ENCODE peak calls at places on chromosome 17, in six cellular contexts. W, E, O, F, U and X are unnamed samples. For H3K4me1, the result is how much of the 10 kb centered on the place peaks cover.

GRCh38 chr17:59666235-59666634 is 41.0 kb downstream of the PTRH2 start:
- DNase-seq in W (no peak), E (no peak), O (no peak), F (no peak), U (no peak), X (no peak)

GRCh38 chr17:8675306-8675705 is 44.8 kb upstream of the MYH10 start:
- DNase-seq in W (no peak), E (no peak), O (no peak), F (no peak), U (no peak), X (no peak)

GRCh38 chr17:8753976-8754440 is 4.3 kb downstream of the SPDYE4 start:
- DNase-seq in W (no peak), E (no peak), O (peak), F (no peak), U (no peak), X (peak)

GRCh38 chr17:33220031-33220430 is 73.1 kb downstream of the ASIC2 start:
- DNase-seq in W (no peak), E (no peak), O (no peak), F (no peak), U (no peak), X (no peak)

GRCh38 chr17:59330314-59330942 is 1.0 kb upstream of the YPEL2 start:
- DNase-seq in W (peak), E (peak), O (peak), F (peak), U (peak), X (peak)

GRCh38 chr17:66115246-66115645 is 76.7 kb downstream of the CEP112 start:
- DNase-seq in W (no peak), E (no peak), O (no peak), F (no peak), U (no peak), X (peak)

GRCh38 chr17:27376637-27377547 is 79.4 kb upstream of the KSR1 start:
- DNase-seq in W (no peak), E (no peak), O (no peak), F (no peak), U (no peak), X (no peak)

GRCh38 chr17:3911271-3912053 is 4.8 kb downstream of the P2RX1 start:
- DNase-seq in W (peak), E (no peak), O (no peak), F (peak), U (no peak), X (no peak)

GRCh38 chr17:78879679-78880186 is 23.3 kb downstream of the CEP295NL start:
- DNase-seq in W (peak), E (peak), O (peak), F (no peak), U (no peak), X (peak)

DNA sequence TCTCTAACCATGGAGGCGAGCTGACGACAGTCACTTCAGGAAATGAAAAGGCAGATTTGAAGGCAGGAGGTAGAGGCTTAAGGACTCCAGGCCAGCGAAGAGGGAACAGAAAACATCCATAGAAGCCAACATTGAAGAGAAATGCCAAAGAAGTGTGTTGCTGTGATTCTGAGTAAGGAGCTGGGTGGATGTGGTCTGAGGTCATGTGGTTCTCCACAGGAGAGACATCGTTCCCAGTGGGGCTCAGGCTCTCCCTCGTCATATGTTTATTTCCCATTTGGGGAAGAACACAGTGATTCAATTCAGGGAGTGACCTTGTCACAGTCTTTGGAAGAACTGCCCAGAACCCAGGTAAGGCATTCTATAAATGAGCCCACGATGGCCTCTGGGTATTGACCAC is 6.6 kb upstream of the PMP22 start:
- DNase-seq in W (no peak), E (no peak), O (no peak), F (no peak), U (no peak), X (no peak)
- TF ChIP-seq CTCF in W (no peak), E (no peak), O (no peak), F (no peak), U (no peak), X (no peak)

GRCh38 chr17:38885728-38886642 is 16.1 kb downstream of the LASP1 start:
- DNase-seq in W (no peak), E (no peak), O (peak), F (peak), U (no peak), X (peak)
- H3K4me1 ChIP-seq in W (under half), E (half or more), O (half or more), F (under half), U (under half), X (under half)

GRCh38 chr17:62971853-62972252 is 5.8 kb downstream of the TANC2 start:
- DNase-seq in W (no peak), E (no peak), O (no peak), F (no peak), U (no peak), X (no peak)
- H3K27ac ChIP-seq in W (no peak), E (no peak), O (no peak), F (no peak), U (no peak), X (no peak)

GRCh38 chr17:30555942-30556341 is 78.7 kb downstream of the GOSR1 start:
- DNase-seq in W (no peak), E (no peak), O (no peak), F (no peak), U (no peak), X (no peak)

GRCh38 chr17:30552994-30553565 is 75.9 kb downstream of the GOSR1 start:
- DNase-seq in W (no peak), E (no peak), O (no peak), F (peak), U (no peak), X (no peak)

GRCh38 chr17:30551666-30552339 is 74.6 kb downstream of the GOSR1 start:
- DNase-seq in W (no peak), E (no peak), O (no peak), F (peak), U (no peak), X (no peak)

GRCh38 chr17:30556374-30557332 is 79.4 kb downstream of the GOSR1 start:
- DNase-seq in W (no peak), E (no peak), O (no peak), F (peak), U (no peak), X (no peak)

DNA sequence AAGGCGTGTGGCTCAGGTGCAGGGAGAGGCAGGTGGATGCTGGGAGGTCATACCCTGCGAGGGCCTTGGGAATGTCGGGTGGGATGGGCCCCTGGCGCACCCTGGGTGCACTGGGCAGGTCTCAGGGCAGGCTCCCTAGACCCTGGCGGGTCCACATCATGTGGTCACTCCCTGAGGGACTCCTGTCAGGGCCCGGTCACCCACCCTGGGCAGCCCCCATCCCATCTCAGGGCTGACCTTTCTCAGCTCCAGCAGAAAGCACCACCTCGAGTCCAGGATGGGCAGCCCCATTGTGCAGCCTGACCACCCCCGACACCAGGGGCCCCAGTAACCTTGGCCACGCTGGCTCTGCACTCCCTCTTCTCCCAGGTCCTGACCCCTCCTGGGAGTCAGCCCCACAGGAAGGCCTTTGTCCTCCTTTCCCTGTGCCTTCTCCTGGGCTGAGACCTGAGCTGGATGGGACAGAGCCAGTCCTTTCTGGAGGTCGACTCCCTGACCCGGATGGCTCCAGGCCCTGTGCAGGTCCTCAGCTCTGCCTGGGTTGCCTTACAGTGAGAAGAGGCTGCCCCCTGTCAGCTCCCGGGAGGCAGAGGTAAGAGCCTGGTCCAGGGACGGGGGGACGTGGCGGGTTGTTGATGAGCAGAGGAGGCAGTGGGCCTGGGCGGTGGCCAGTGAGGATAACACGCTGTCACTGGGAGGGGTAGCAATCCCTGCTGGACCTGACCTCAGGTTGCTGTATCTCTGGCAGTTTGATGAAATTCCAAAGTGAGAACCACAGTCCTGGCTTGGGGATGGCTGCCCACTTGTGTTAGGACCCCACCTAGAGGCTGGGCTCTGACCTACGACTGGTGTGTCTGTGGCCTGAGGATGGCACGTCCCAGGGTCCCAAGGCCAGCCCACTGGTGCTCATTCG is 77.9 kb downstream of the GOSR1 start:
- DNase-seq in W (no peak), E (no peak), O (no peak), F (peak), U (peak), X (peak)
- TF ChIP-seq CTCF in W (no peak), E (peak), O (no peak), F (peak), U (peak), X (peak)